ENCODE peak calls at places on chromosomes 5 and 9, in nine cellular contexts. I is cardiac muscle cell; B is stimulated activated CD8-positive, alpha-beta memory T cell treated with anti-CD3 and anti-CD28 coated beads, Interleukin-4, amount 100 ng/mL, for 4 hours; S is NCI-H446 treated with DMSO at 0.1 percent for 48 hours; K is astrocyte; A is stimulated activated CD4-positive, alpha-beta T cell treated with anti-CD3 and anti-CD28 coated beads, Interleukin-12 subunit alpha, Interleukin-12 subunit beta, amount 100 ng/mL, for 48 hours; H is KBM-7; D is activated naive CD8-positive, alpha-beta T cell treated with anti-CD3 and anti-CD28 coated beads, Interleukin-2, amount 50 U/mL, for 24 hours; E is H4. L is an unnamed sample.

GRCh38 chr5:16713386-16713928 is 96.7 kb upstream of the RETREG1 start:
- DNase-seq in I (peak; percentile 43), B (no peak), S (no peak), K (peak; percentile 60), A (no peak), H (no peak), D (no peak), E (no peak), L (no peak)

GRCh38 chr9:99093492-99093791 is 11.5 kb upstream of the TGFBR1 start:
- DNase-seq in I (no peak), B (no peak), S (no peak), K (no peak), A (no peak), H (no peak), D (peak; percentile 41), E (no peak), L (no peak)

GRCh38 chr5:15585826-15586591 is 86.0 kb downstream of the FBXL7 start:
- DNase-seq in I (no peak), B (no peak), S (no peak), K (peak; percentile 78), A (no peak), H (no peak), D (no peak), E (no peak), L (no peak)

GRCh38 chr5:54717870-54718269 is 200.3 kb downstream of the SNX18 start:
- DNase-seq in I (no peak), B (no peak), S (no peak), K (no peak), A (peak; percentile 7), H (no peak), D (no peak), E (no peak), L (no peak)

GRCh38 chr9:80407220-80407619 is 835.5 kb downstream of the TLE4 start:
- DNase-seq in I (no peak), B (no peak), S (no peak), K (no peak), A (no peak), H (no peak), D (no peak), E (no peak), L (no peak)

GRCh38 chr5:172637122-172637580 is 3.9 kb upstream of the NEURL1B start:
- DNase-seq in I (no peak), B (no peak), S (peak; percentile 84), K (no peak), A (no peak), H (no peak), D (no peak), E (no peak), L (no peak)

GRCh38 chr9:125329978-125330377 is 68.4 kb downstream of the GAPVD1 start:
- DNase-seq in I (no peak), B (no peak), S (no peak), K (no peak), A (no peak), H (no peak), D (no peak), E (no peak), L (no peak)

GRCh38 chr5:145680744-145681143 is 154.4 kb downstream of the PRELID2 start:
- DNase-seq in I (no peak), B (no peak), S (peak; percentile 43), K (no peak), A (no peak), H (no peak), D (no peak), E (no peak), L (no peak)

GRCh38 chr9:121372563-121373400 is 2.7 kb upstream of the STOM start:
- DNase-seq in I (no peak), B (no peak), S (no peak), K (no peak), A (no peak), H (no peak), D (no peak), E (no peak), L (no peak)

GRCh38 chr5:73564644-73565165 is 734 bp downstream of the ANKRA2 start:
- DNase-seq in I (peak; percentile 3), B (no peak), S (no peak), K (no peak), A (no peak), H (peak; percentile 41), D (peak; percentile 4), E (no peak), L (no peak)

GRCh38 chr9:135939351-135940265 is 21.6 kb downstream of the UBAC1 start:
- DNase-seq in I (no peak), B (peak; percentile 38), S (no peak), K (no peak), A (no peak), H (peak; percentile 40), D (peak; percentile 54), E (peak; percentile 26), L (peak; percentile 58)

GRCh38 chr9:16368425-16369087 is 501.9 kb downstream of the BNC2 start:
- DNase-seq in I (no peak), B (no peak), S (no peak), K (peak; percentile 47), A (no peak), H (no peak), D (no peak), E (peak; percentile 5), L (no peak)

GRCh38 chr9:107136296-107136695 is 146.8 kb upstream of the RAD23B start:
- DNase-seq in I (no peak), B (no peak), S (no peak), K (no peak), A (no peak), H (no peak), D (no peak), E (no peak), L (no peak)

GRCh38 chr9:109072810-109073435 is 46.8 kb downstream of the TMEM245 start:
- DNase-seq in I (no peak), B (no peak), S (no peak), K (no peak), A (no peak), H (no peak), D (no peak), E (no peak), L (no peak)

GRCh38 chr9:129176786-129177442 is 1.1 kb downstream of the IER5L start:
- DNase-seq in I (peak; percentile 65), B (no peak), S (no peak), K (peak; percentile 37), A (peak; percentile 11), H (peak; percentile 49), D (peak; percentile 17), E (no peak), L (no peak)

GRCh38 chr5:140926211-140926902 is at the start of gene PCDHAC1:
- DNase-seq in I (peak; percentile 96), B (no peak), S (peak; percentile 14), K (peak; percentile 5), A (peak; percentile 28), H (peak; percentile 51), D (peak; percentile 34), E (peak; percentile 66), L (peak; percentile 11)

GRCh38 chr9:21096172-21096900 is 18.6 kb upstream of the IFNB1 start:
- DNase-seq in I (no peak), B (peak; percentile 2), S (no peak), K (peak; percentile 21), A (no peak), H (peak; percentile 87), D (peak; percentile 28), E (peak; percentile 51), L (peak; percentile 65)

GRCh38 chr5:95973793-95974325 is 12.2 kb upstream of the ELL2 start:
- DNase-seq in I (no peak), B (no peak), S (no peak), K (peak; percentile 92), A (no peak), H (peak; percentile 19), D (peak; percentile 6), E (no peak), L (no peak)

GRCh38 chr5:60820593-60821487 is 23.2 kb downstream of the ELOVL7 start:
- DNase-seq in I (no peak), B (no peak), S (no peak), K (no peak), A (no peak), H (peak; percentile 84), D (no peak), E (no peak), L (no peak)

GRCh38 chr9:136346157-136346481 is 17.4 kb downstream of the DNLZ start:
- DNase-seq in I (no peak), B (no peak), S (no peak), K (no peak), A (no peak), H (no peak), D (no peak), E (no peak), L (no peak)

L was measured in CD4-positive, alpha-beta memory T cell.